ENCODE peak calls at places on chromosomes 16 and 17, in six cellular contexts. V is MV-4-11; B is A673; D is stimulated activated CD4-positive, alpha-beta T cell treated with anti-CD3 and anti-CD28 coated beads, Interleukin-15, amount 100 ng/mL, for 1 hour; O is heart right ventricle; T is mesothelial cell of epicardium. W is an unnamed sample.

GRCh38 chr17:82603981-82604448 is 44.2 kb downstream of the WDR45B start:
- DNase-seq in B (no peak), O (peak; percentile 76), D (no peak), T (no peak), V (peak; percentile 97), W (no peak)

GRCh38 chr17:82767041-82767754 is 15.3 kb downstream of the TBCD start:
- DNase-seq in O (peak; percentile 54), B (peak; percentile 71), D (no peak), T (no peak), V (peak; percentile 40), W (no peak)

GRCh38 chr16:89853306-89853993 is 19.9 kb upstream of the TCF25 start:
- DNase-seq in D (no peak), O (no peak), T (no peak), V (no peak), B (no peak), W (no peak)

GRCh38 chr16:29719063-29719462 is 26.7 kb downstream of the C16orf54 start:
- DNase-seq in D (no peak), B (no peak), O (no peak), T (no peak), V (no peak), W (no peak)

GRCh38 chr16:52363082-52363481 is 183.9 kb downstream of the TOX3 start:
- DNase-seq in D (no peak), B (peak; percentile 52), O (no peak), T (no peak), V (no peak), W (no peak)

GRCh38 chr17:15384142-15384803 is 42.9 kb upstream of the TEKT3 start:
- DNase-seq in D (no peak), B (no peak), V (peak; percentile 14), O (peak; percentile 42), T (no peak), W (no peak)

GRCh38 chr17:69326302-69327059 is 452 bp downstream of the ABCA5 start:
- DNase-seq in V (no peak), B (peak; percentile 15), D (no peak), O (no peak), T (no peak), W (no peak)

GRCh38 chr17:78379134-78379497 is 667 bp downstream of the PGS1 start:
- DNase-seq in D (no peak), V (peak; percentile 7), O (no peak), B (no peak), T (no peak), W (no peak)

GRCh38 chr16:20735504-20735903 is 6.1 kb downstream of the THUMPD1 start:
- DNase-seq in D (no peak), T (no peak), O (no peak), V (no peak), B (no peak), W (no peak)

GRCh38 chr16:81583893-81584705 is 139.5 kb downstream of the CMIP start:
- DNase-seq in T (no peak), V (no peak), O (no peak), B (no peak), D (no peak), W (no peak)

GRCh38 chr17:4715071-4715749 is 4.8 kb downstream of the ARRB2 start:
- DNase-seq in B (no peak), T (no peak), V (peak; percentile 34), D (no peak), O (no peak), W (no peak)

GRCh38 chr17:77601054-77601979 is 357.2 kb upstream of the TNRC6C start:
- DNase-seq in B (no peak), O (peak; percentile 56), T (no peak), V (no peak), D (no peak), W (no peak)

W was measured in kidney epithelial cell.